ENCODE peak calls at places on chromosomes 6 and 20, in four cellular contexts. R is AG20443, H is heart right ventricle, Z is HepG2. U is an unnamed sample.

GRCh38 chr6:55925292-55925691 is 49.9 kb upstream of the BMP5 start:
- DNase-seq in Z (no peak), H (no peak), R (peak), U (no peak)

GRCh38 chr6:162907876-162908481 is 180.2 kb downstream of the PACRG start:
- DNase-seq in Z (peak), H (no peak), R (no peak), U (no peak)

GRCh38 chr6:52388790-52389189 is 26.8 kb downstream of the PAQR8 start:
- DNase-seq in Z (no peak), R (no peak), H (no peak), U (no peak)

GRCh38 chr20:63032861-63033634 is 26.3 kb upstream of the BHLHE23 start:
- DNase-seq in H (peak), Z (no peak), R (no peak), U (no peak)

GRCh38 chr20:884983-885952 is 30.9 kb downstream of the ANGPT4 start:
- DNase-seq in Z (no peak), R (peak), H (peak), U (no peak)

GRCh38 chr6:169536446-169537170 is 165.2 kb downstream of the WDR27 start:
- DNase-seq in R (no peak), Z (peak), H (no peak), U (no peak)

GRCh38 chr6:37048851-37049734 is 43.6 kb downstream of the FGD2 start:
- DNase-seq in H (peak), Z (no peak), R (peak), U (no peak)

GRCh38 chr6:79946773-79947190 is 571 bp downstream of the ELOVL4 start:
- DNase-seq in H (no peak), R (peak), Z (no peak), U (peak)

GRCh38 chr20:37327748-37328147 is 18.2 kb upstream of the SRC start:
- DNase-seq in R (peak), H (peak), Z (no peak), U (no peak)

GRCh38 chr6:143157146-143157545 is 96.5 kb downstream of the AIG1 start:
- DNase-seq in R (peak), H (no peak), Z (no peak), U (no peak)

GRCh38 chr20:20668639-20669038 is 43.8 kb downstream of the RALGAPA2 start:
- DNase-seq in Z (no peak), R (peak), H (no peak), U (no peak)

GRCh38 chr6:12150812-12151432 is 138.8 kb downstream of the HIVEP1 start:
- DNase-seq in H (no peak), Z (peak), R (no peak), U (peak)

GRCh38 chr6:73519943-73520687 is 717 bp downstream of the EEF1A1 start:
- DNase-seq in R (peak), H (peak), Z (peak), U (peak)

GRCh38 chr20:58938541-58938940 is 42.5 kb upstream of the NELFCD start:
- DNase-seq in R (no peak), Z (no peak), H (no peak), U (no peak)

GRCh38 chr6:56962451-56962850 is 7.5 kb downstream of the BEND6 start:
- DNase-seq in Z (no peak), H (no peak), R (no peak), U (no peak)

U was measured in HuH-7.